ENCODE peak calls at places on chromosomes 13 and 19, in seven cellular contexts. R is stimulated activated CD4-positive, alpha-beta T cell treated with anti-CD3 and anti-CD28 coated beads, TNF-alpha, amount 100 ng/mL, for 48 hours; G is heart right ventricle; A is M059J; Z is ecto neural progenitor cell; P is amniotic epithelial cell; N is cardiac muscle cell. W is an unnamed sample.

GRCh38 chr19:58218899-58219298 is 9.8 kb upstream of the ZNF544 start:
- DNase-seq in R (no peak), G (no peak), A (no peak), Z (no peak), P (peak; percentile 23), N (peak; percentile 44), W (no peak)

GRCh38 chr13:43087960-43088580 is 64.7 kb downstream of the DNAJC15 start:
- DNase-seq in R (no peak), G (no peak), A (no peak), Z (no peak), P (peak; percentile 63), N (peak; percentile 65), W (no peak)

GRCh38 chr19:32018014-32018413 is 327.4 kb upstream of the ZNF507 start:
- DNase-seq in R (no peak), G (no peak), A (peak; percentile 40), Z (no peak), P (no peak), N (peak; percentile 64), W (no peak)

GRCh38 chr19:6212403-6213265 is 67.1 kb downstream of the MLLT1 start:
- DNase-seq in R (no peak), G (no peak), A (no peak), Z (no peak), P (no peak), N (no peak), W (peak; percentile 46)

GRCh38 chr19:49556412-49557398 is 23.7 kb downstream of the NOSIP start:
- DNase-seq in R (no peak), G (no peak), A (no peak), Z (no peak), P (no peak), N (no peak), W (peak; percentile 82)

GRCh38 chr19:1214862-1215731 is 9.5 kb downstream of the STK11 start:
- DNase-seq in R (no peak), G (peak; percentile 74), A (peak; percentile 96), Z (no peak), P (no peak), N (no peak), W (peak; percentile 81)

GRCh38 chr19:18743281-18743825 is 47.8 kb downstream of the COMP start:
- DNase-seq in R (no peak), G (peak; percentile 67), A (no peak), Z (peak; percentile 65), P (peak; percentile 85), N (peak; percentile 88), W (no peak)

GRCh38 chr19:48152552-48152951 is 17.6 kb downstream of the LIG1 start:
- DNase-seq in R (peak; percentile 51), G (peak; percentile 52), A (peak; percentile 62), Z (peak; percentile 67), P (peak; percentile 50), N (peak; percentile 68), W (peak; percentile 67)

GRCh38 chr19:51687791-51688664 is 5.1 kb upstream of the SPACA6 start:
- DNase-seq in R (no peak), G (peak; percentile 70), A (peak; percentile 89), Z (peak; percentile 79), P (peak; percentile 73), N (peak; percentile 71), W (peak; percentile 92)

GRCh38 chr19:2650515-2650914 is 52.0 kb downstream of the GNG7 start:
- DNase-seq in R (no peak), G (no peak), A (no peak), Z (no peak), P (no peak), N (no peak), W (no peak)

GRCh38 chr13:20157387-20157786 is 3.5 kb downstream of the GJA3 start:
- DNase-seq in R (no peak), G (no peak), A (no peak), Z (no peak), P (no peak), N (no peak), W (peak; percentile 13)